ENCODE peak calls at places on chromosome 2, in six cellular contexts. Y is colonic mucosa; F is mammary epithelial cell; A is stimulated activated naive CD8-positive, alpha-beta T cell treated with anti-CD3 and anti-CD28 coated beads, Interleukin-15, amount 100 ng/mL, for 72 hours; Z is mucosa of descending colon; B is brain microvascular endothelial cell. D is an unnamed sample.

GRCh38 chr2:223731503-223731902 is 105.9 kb downstream of the AP1S3 start:
- DNase-seq in A (no peak), F (no peak), Z (no peak), B (no peak), Y (no peak), D (no peak)

GRCh38 chr2:219525533-219526232 is 11.4 kb downstream of the ASIC4 start:
- DNase-seq in A (no peak), B (no peak), Y (no peak), F (no peak), Z (no peak), D (peak)

GRCh38 chr2:134466141-134466540 is 212.3 kb downstream of the MGAT5 start:
- DNase-seq in F (peak), Z (peak), B (no peak), Y (peak), A (no peak), D (no peak)

GRCh38 chr2:195318440-195319111 is 338.4 kb upstream of the SLC39A10 start:
- DNase-seq in Z (peak), B (peak), Y (peak), A (peak), F (peak), D (no peak)

GRCh38 chr2:231795525-231796327 is 9.5 kb downstream of the COPS7B start:
- DNase-seq in Y (peak), Z (peak), B (peak), F (peak), A (no peak), D (no peak)

GRCh38 chr2:60906395-60906794 is 25.0 kb downstream of the REL start:
- DNase-seq in A (no peak), F (no peak), B (no peak), Y (no peak), Z (no peak), D (no peak)

GRCh38 chr2:144489315-144489920 is 30.5 kb downstream of the ZEB2 start:
- DNase-seq in B (no peak), Y (no peak), F (no peak), A (no peak), Z (no peak), D (no peak)

GRCh38 chr2:219032051-219032745 is 9.1 kb downstream of the CFAP65 start:
- DNase-seq in B (no peak), A (no peak), F (no peak), Z (no peak), Y (no peak), D (no peak)

GRCh38 chr2:205889073-205889472 is 196.9 kb downstream of the INO80D start:
- DNase-seq in A (no peak), Y (no peak), Z (no peak), B (peak), F (peak), D (no peak)

GRCh38 chr2:25651066-25651465 is 22.3 kb downstream of the DTNB start:
- DNase-seq in A (no peak), Y (no peak), Z (no peak), F (peak), B (peak), D (no peak)

GRCh38 chr2:204655626-204656025 is 110.4 kb downstream of the PARD3B start:
- DNase-seq in Z (no peak), Y (no peak), B (no peak), A (no peak), F (no peak), D (no peak)

GRCh38 chr2:69416147-69416546 is 21.1 kb downstream of the NFU1 start:
- DNase-seq in Y (no peak), F (no peak), A (no peak), Z (no peak), B (no peak), D (no peak)

GRCh38 chr2:101622633-101623521 is 74.6 kb upstream of the MAP4K4 start:
- DNase-seq in F (no peak), A (no peak), B (peak), Y (no peak), Z (no peak), D (no peak)

GRCh38 chr2:45707034-45707433 is 55.6 kb downstream of the PRKCE start:
- DNase-seq in B (no peak), A (no peak), Z (no peak), Y (no peak), F (no peak), D (no peak)

GRCh38 chr2:111123751-111124150 is 3.0 kb downstream of the BCL2L11 start:
- DNase-seq in F (no peak), B (no peak), A (no peak), Z (no peak), Y (no peak), D (no peak)

GRCh38 chr2:223262946-223263345 is 211.0 kb downstream of the KCNE4 start:
- DNase-seq in Y (no peak), F (peak), Z (no peak), B (peak), A (no peak), D (no peak)

GRCh38 chr2:166338831-166339339 is 36.9 kb downstream of the SCN9A start:
- DNase-seq in Z (no peak), A (no peak), Y (no peak), B (no peak), F (no peak), D (no peak)

GRCh38 chr2:23720705-23721453 is 206.0 kb downstream of the ATAD2B start:
- DNase-seq in B (no peak), A (no peak), Y (no peak), F (no peak), Z (no peak), D (no peak)

GRCh38 chr2:241150660-241151530 is 628 bp downstream of the PPP1R7 start:
- DNase-seq in Z (peak), Y (peak), F (no peak), A (no peak), B (no peak), D (no peak)

GRCh38 chr2:224884188-224884587 is 158.1 kb downstream of the DOCK10 start:
- DNase-seq in B (no peak), Y (no peak), Z (no peak), A (no peak), F (peak), D (no peak)

GRCh38 chr2:104897515-104898184 is 43.7 kb downstream of the POU3F3 start:
- DNase-seq in Y (no peak), F (peak), B (no peak), Z (no peak), A (no peak), D (no peak)